ENCODE peak calls at places on chromosomes 16 and 17, in ten cellular contexts. One of them, this sample, is unnamed.

GRCh38 chr16:31202402-31203385 is at the start of gene PYCARD:
- DNase-seq in MM.1S: peak; percentile 25
- DNase-seq in GM20000: peak; percentile 69
- DNase-seq in bronchial epithelial cell: peak; percentile 33
- DNase-seq in left lung: peak; percentile 95
- DNase-seq in tibial nerve: peak; percentile 32
- DNase-seq in psoas muscle: peak; percentile 67
- DNase-seq in glutamatergic neuron: peak; percentile 43
- DNase-seq in activated CD8-positive, alpha-beta T cell treated with anti-CD3 and anti-CD28 coated beads for 36 hours: peak; percentile 45
- DNase-seq in SK-N-SH: peak; percentile 60
- DNase-seq in this sample: peak; percentile 50

GRCh38 chr17:81870155-81870977 is 771 bp downstream of the ARHGDIA start:
- DNase-seq in MM.1S: peak; percentile 47
- DNase-seq in GM20000: peak; percentile 65
- DNase-seq in bronchial epithelial cell: no peak
- DNase-seq in left lung: peak; percentile 88
- DNase-seq in tibial nerve: no peak
- DNase-seq in psoas muscle: peak; percentile 53
- DNase-seq in glutamatergic neuron: no peak
- DNase-seq in activated CD8-positive, alpha-beta T cell treated with anti-CD3 and anti-CD28 coated beads for 36 hours: peak; percentile 74
- DNase-seq in SK-N-SH: peak; percentile 74
- DNase-seq in this sample: peak; percentile 65

GRCh38 chr16:30551781-30552180 is 6.4 kb downstream of the ZNF764 start:
- DNase-seq in MM.1S: no peak
- DNase-seq in GM20000: no peak
- DNase-seq in bronchial epithelial cell: no peak
- DNase-seq in left lung: peak; percentile 70
- DNase-seq in tibial nerve: no peak
- DNase-seq in psoas muscle: no peak
- DNase-seq in glutamatergic neuron: no peak
- DNase-seq in activated CD8-positive, alpha-beta T cell treated with anti-CD3 and anti-CD28 coated beads for 36 hours: peak; percentile 73
- DNase-seq in SK-N-SH: no peak
- DNase-seq in this sample: no peak

GRCh38 chr16:11256657-11257130 is 690 bp upstream of the SOCS1 start:
- DNase-seq in MM.1S: no peak
- DNase-seq in GM20000: no peak
- DNase-seq in bronchial epithelial cell: no peak
- DNase-seq in left lung: peak; percentile 92
- DNase-seq in tibial nerve: peak; percentile 47
- DNase-seq in psoas muscle: peak; percentile 71
- DNase-seq in glutamatergic neuron: peak; percentile 80
- DNase-seq in activated CD8-positive, alpha-beta T cell treated with anti-CD3 and anti-CD28 coated beads for 36 hours: no peak
- DNase-seq in SK-N-SH: peak; percentile 78
- DNase-seq in this sample: peak; percentile 61

GRCh38 chr17:31394544-31394943 is 3.1 kb downstream of the RAB11FIP4 start:
- DNase-seq in MM.1S: peak; percentile 59
- DNase-seq in GM20000: peak; percentile 72
- DNase-seq in bronchial epithelial cell: peak; percentile 45
- DNase-seq in left lung: no peak
- DNase-seq in tibial nerve: no peak
- DNase-seq in psoas muscle: peak; percentile 45
- DNase-seq in glutamatergic neuron: no peak
- DNase-seq in activated CD8-positive, alpha-beta T cell treated with anti-CD3 and anti-CD28 coated beads for 36 hours: peak; percentile 74
- DNase-seq in SK-N-SH: no peak
- DNase-seq in this sample: peak; percentile 84

GRCh38 chr17:27664606-27664965 is 33.6 kb downstream of the LGALS9 start:
- DNase-seq in MM.1S: no peak
- DNase-seq in GM20000: no peak
- DNase-seq in bronchial epithelial cell: no peak
- DNase-seq in left lung: no peak
- DNase-seq in tibial nerve: no peak
- DNase-seq in psoas muscle: no peak
- DNase-seq in glutamatergic neuron: no peak
- DNase-seq in activated CD8-positive, alpha-beta T cell treated with anti-CD3 and anti-CD28 coated beads for 36 hours: no peak
- DNase-seq in SK-N-SH: no peak
- DNase-seq in this sample: no peak

GRCh38 chr17:77501101-77501566 is 360.4 kb downstream of the SEC14L1 start:
- DNase-seq in MM.1S: peak; percentile 23
- DNase-seq in GM20000: no peak
- DNase-seq in bronchial epithelial cell: no peak
- DNase-seq in left lung: peak; percentile 35
- DNase-seq in tibial nerve: no peak
- DNase-seq in psoas muscle: no peak
- DNase-seq in glutamatergic neuron: peak; percentile 67
- DNase-seq in activated CD8-positive, alpha-beta T cell treated with anti-CD3 and anti-CD28 coated beads for 36 hours: peak; percentile 68
- DNase-seq in SK-N-SH: peak; percentile 75
- DNase-seq in this sample: no peak

GRCh38 chr16:55849536-55849935 is 16.6 kb upstream of the CES1 start:
- DNase-seq in MM.1S: no peak
- DNase-seq in GM20000: no peak
- DNase-seq in bronchial epithelial cell: no peak
- DNase-seq in left lung: no peak
- DNase-seq in tibial nerve: no peak
- DNase-seq in psoas muscle: no peak
- DNase-seq in glutamatergic neuron: no peak
- DNase-seq in activated CD8-positive, alpha-beta T cell treated with anti-CD3 and anti-CD28 coated beads for 36 hours: no peak
- DNase-seq in SK-N-SH: no peak
- DNase-seq in this sample: no peak

GRCh38 chr16:1981398-1981836 is at the start of gene NOXO1:
- DNase-seq in MM.1S: no peak
- DNase-seq in GM20000: no peak
- DNase-seq in bronchial epithelial cell: no peak
- DNase-seq in left lung: no peak
- DNase-seq in tibial nerve: no peak
- DNase-seq in psoas muscle: no peak
- DNase-seq in glutamatergic neuron: no peak
- DNase-seq in activated CD8-positive, alpha-beta T cell treated with anti-CD3 and anti-CD28 coated beads for 36 hours: peak; percentile 51
- DNase-seq in SK-N-SH: no peak
- DNase-seq in this sample: no peak

GRCh38 chr16:1980770-1981087 is 540 bp downstream of the NOXO1 start:
- DNase-seq in MM.1S: no peak
- DNase-seq in GM20000: no peak
- DNase-seq in bronchial epithelial cell: no peak
- DNase-seq in left lung: no peak
- DNase-seq in tibial nerve: no peak
- DNase-seq in psoas muscle: no peak
- DNase-seq in glutamatergic neuron: no peak
- DNase-seq in activated CD8-positive, alpha-beta T cell treated with anti-CD3 and anti-CD28 coated beads for 36 hours: no peak
- DNase-seq in SK-N-SH: no peak
- DNase-seq in this sample: no peak

GRCh38 chr16:1979271-1980025 is 1.8 kb downstream of the NOXO1 start:
- DNase-seq in MM.1S: no peak
- DNase-seq in GM20000: no peak
- DNase-seq in bronchial epithelial cell: peak; percentile 85
- DNase-seq in left lung: peak; percentile 93
- DNase-seq in tibial nerve: no peak
- DNase-seq in psoas muscle: no peak
- DNase-seq in glutamatergic neuron: no peak
- DNase-seq in activated CD8-positive, alpha-beta T cell treated with anti-CD3 and anti-CD28 coated beads for 36 hours: peak; percentile 52
- DNase-seq in SK-N-SH: no peak
- DNase-seq in this sample: no peak

GRCh38 chr16:1978476-1979120 is 2.7 kb downstream of the NOXO1 start:
- DNase-seq in MM.1S: no peak
- DNase-seq in GM20000: no peak
- DNase-seq in bronchial epithelial cell: no peak
- DNase-seq in left lung: peak; percentile 76
- DNase-seq in tibial nerve: no peak
- DNase-seq in psoas muscle: no peak
- DNase-seq in glutamatergic neuron: no peak
- DNase-seq in activated CD8-positive, alpha-beta T cell treated with anti-CD3 and anti-CD28 coated beads for 36 hours: no peak
- DNase-seq in SK-N-SH: no peak
- DNase-seq in this sample: no peak

DNA sequence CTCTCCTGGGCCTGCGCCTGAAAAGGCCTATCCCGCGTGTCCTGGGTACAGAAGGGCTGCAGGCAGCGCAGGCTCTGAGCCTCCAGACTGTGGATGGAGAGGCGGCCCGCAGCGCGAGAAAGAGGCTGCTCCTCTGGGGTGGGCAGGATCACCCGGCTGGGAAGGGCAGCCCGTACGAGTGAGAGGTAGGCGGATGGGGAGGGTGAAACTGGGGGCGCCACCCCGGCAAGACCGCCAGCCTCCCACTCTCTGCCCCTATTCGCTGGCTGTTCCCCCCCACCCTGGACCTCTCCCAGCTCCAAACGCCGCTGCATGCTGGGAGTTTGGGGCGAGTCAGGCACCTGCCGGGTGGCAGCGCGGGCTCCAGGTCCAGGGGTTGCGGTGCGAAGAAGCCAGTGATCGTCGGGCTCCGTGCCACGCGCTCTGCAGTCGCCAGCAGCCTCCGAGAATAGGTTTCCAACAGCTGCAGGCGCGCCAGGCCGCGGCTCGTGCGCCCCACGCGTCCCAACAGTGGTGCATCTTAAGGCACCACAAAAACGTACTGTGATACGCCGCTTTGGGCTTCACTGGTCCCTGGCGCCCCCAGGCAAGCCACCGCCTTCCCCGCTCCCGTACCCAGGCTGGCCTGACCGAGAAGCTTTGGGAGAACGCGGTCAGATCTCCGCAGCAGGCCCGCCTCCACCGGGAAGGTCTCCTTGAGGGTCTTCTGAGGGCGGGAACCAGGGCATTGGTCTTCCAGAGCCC is 1.1 kb downstream of the NOXO1 start:
- DNase-seq in MM.1S: no peak
- DNase-seq in GM20000: no peak
- DNase-seq in bronchial epithelial cell: no peak
- DNase-seq in left lung: peak; percentile 78
- DNase-seq in tibial nerve: no peak
- DNase-seq in psoas muscle: no peak
- DNase-seq in glutamatergic neuron: no peak
- DNase-seq in activated CD8-positive, alpha-beta T cell treated with anti-CD3 and anti-CD28 coated beads for 36 hours: peak; percentile 31
- DNase-seq in SK-N-SH: no peak
- DNase-seq in this sample: no peak
- TF ChIP-seq CTCF in MM.1S: no peak
- TF ChIP-seq CTCF in GM20000: no peak
- TF ChIP-seq CTCF in bronchial epithelial cell: no peak
- TF ChIP-seq CTCF in left lung: no peak
- TF ChIP-seq CTCF in tibial nerve: no peak
- TF ChIP-seq CTCF in psoas muscle: no peak
- TF ChIP-seq CTCF in glutamatergic neuron: no peak
- TF ChIP-seq CTCF in activated CD8-positive, alpha-beta T cell treated with anti-CD3 and anti-CD28 coated beads for 36 hours: no peak
- TF ChIP-seq CTCF in SK-N-SH: no peak
- TF ChIP-seq CTCF in this sample: no peak

GRCh38 chr16:57531635-57532220 is 4.6 kb downstream of the CCDC102A start:
- DNase-seq in MM.1S: no peak
- DNase-seq in GM20000: no peak
- DNase-seq in bronchial epithelial cell: no peak
- DNase-seq in left lung: no peak
- DNase-seq in tibial nerve: no peak
- DNase-seq in psoas muscle: no peak
- DNase-seq in glutamatergic neuron: no peak
- DNase-seq in activated CD8-positive, alpha-beta T cell treated with anti-CD3 and anti-CD28 coated beads for 36 hours: no peak
- DNase-seq in SK-N-SH: peak; percentile 11
- DNase-seq in this sample: no peak

GRCh38 chr16:57530104-57530522 is 6.3 kb downstream of the CCDC102A start:
- DNase-seq in MM.1S: no peak
- DNase-seq in GM20000: peak; percentile 85
- DNase-seq in bronchial epithelial cell: peak; percentile 52
- DNase-seq in left lung: peak; percentile 34
- DNase-seq in tibial nerve: no peak
- DNase-seq in psoas muscle: no peak
- DNase-seq in glutamatergic neuron: no peak
- DNase-seq in activated CD8-positive, alpha-beta T cell treated with anti-CD3 and anti-CD28 coated beads for 36 hours: peak; percentile 91
- DNase-seq in SK-N-SH: peak; percentile 30
- DNase-seq in this sample: peak; percentile 68

GRCh38 chr16:57529324-57530103 is 6.9 kb downstream of the CCDC102A start:
- DNase-seq in MM.1S: no peak
- DNase-seq in GM20000: no peak
- DNase-seq in bronchial epithelial cell: no peak
- DNase-seq in left lung: peak; percentile 53
- DNase-seq in tibial nerve: no peak
- DNase-seq in psoas muscle: no peak
- DNase-seq in glutamatergic neuron: no peak
- DNase-seq in activated CD8-positive, alpha-beta T cell treated with anti-CD3 and anti-CD28 coated beads for 36 hours: peak; percentile 24
- DNase-seq in SK-N-SH: peak; percentile 14
- DNase-seq in this sample: no peak

GRCh38 chr16:57531253-57531575 is 5.2 kb downstream of the CCDC102A start:
- DNase-seq in MM.1S: no peak
- DNase-seq in GM20000: no peak
- DNase-seq in bronchial epithelial cell: no peak
- DNase-seq in left lung: no peak
- DNase-seq in tibial nerve: no peak
- DNase-seq in psoas muscle: no peak
- DNase-seq in glutamatergic neuron: no peak
- DNase-seq in activated CD8-positive, alpha-beta T cell treated with anti-CD3 and anti-CD28 coated beads for 36 hours: no peak
- DNase-seq in SK-N-SH: peak; percentile 5
- DNase-seq in this sample: no peak

DNA sequence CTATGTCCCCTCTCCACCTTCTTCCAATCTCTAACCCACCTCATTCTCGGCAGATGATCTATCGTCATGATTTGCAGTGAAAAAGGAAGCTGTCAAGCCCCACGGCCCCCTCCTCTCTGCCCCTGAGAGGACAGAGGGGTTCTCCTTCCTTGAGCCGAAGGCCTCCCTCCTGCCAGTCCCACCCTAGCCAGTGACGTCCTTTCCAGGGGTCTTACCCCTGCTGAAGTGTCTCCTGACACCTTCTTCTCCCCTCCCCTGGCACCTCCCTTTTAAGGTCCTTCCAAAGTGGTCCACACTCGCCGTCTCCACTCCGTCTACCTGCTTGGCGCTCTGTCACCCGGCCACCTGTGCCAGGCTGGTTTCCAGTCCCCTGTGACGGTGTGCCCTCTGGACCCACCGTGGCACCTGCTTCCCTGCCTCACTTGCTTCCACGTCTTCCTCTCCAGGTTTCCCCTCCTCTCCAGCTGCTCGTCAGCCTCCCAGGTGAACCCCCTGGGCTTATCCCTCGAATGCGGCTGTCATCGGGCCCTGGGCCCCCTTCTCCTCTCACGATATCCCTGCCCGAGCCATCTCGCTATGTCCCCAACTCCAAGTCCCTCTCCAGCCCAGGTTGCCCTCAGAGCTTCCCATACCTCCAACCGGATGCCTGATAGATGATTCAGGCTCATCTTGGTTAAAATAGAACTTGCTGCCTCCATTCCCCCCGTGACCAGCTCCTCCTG is 5.7 kb downstream of the CCDC102A start:
- DNase-seq in MM.1S: no peak
- DNase-seq in GM20000: no peak
- DNase-seq in bronchial epithelial cell: no peak
- DNase-seq in left lung: peak; percentile 57
- DNase-seq in tibial nerve: no peak
- DNase-seq in psoas muscle: no peak
- DNase-seq in glutamatergic neuron: no peak
- DNase-seq in activated CD8-positive, alpha-beta T cell treated with anti-CD3 and anti-CD28 coated beads for 36 hours: no peak
- DNase-seq in SK-N-SH: peak; percentile 10
- DNase-seq in this sample: no peak
- TF ChIP-seq CTCF in MM.1S: no peak
- TF ChIP-seq CTCF in GM20000: no peak
- TF ChIP-seq CTCF in bronchial epithelial cell: no peak
- TF ChIP-seq CTCF in left lung: no peak
- TF ChIP-seq CTCF in tibial nerve: no peak
- TF ChIP-seq CTCF in psoas muscle: no peak
- TF ChIP-seq CTCF in glutamatergic neuron: no peak
- TF ChIP-seq CTCF in activated CD8-positive, alpha-beta T cell treated with anti-CD3 and anti-CD28 coated beads for 36 hours: no peak
- TF ChIP-seq CTCF in SK-N-SH: no peak
- TF ChIP-seq CTCF in this sample: no peak

GRCh38 chr16:3793161-3793576 is 75.8 kb upstream of the TRAP1 start:
- DNase-seq in MM.1S: no peak
- DNase-seq in GM20000: no peak
- DNase-seq in bronchial epithelial cell: peak; percentile 84
- DNase-seq in left lung: no peak
- DNase-seq in tibial nerve: peak; percentile 17
- DNase-seq in psoas muscle: peak; percentile 40
- DNase-seq in glutamatergic neuron: no peak
- DNase-seq in activated CD8-positive, alpha-beta T cell treated with anti-CD3 and anti-CD28 coated beads for 36 hours: no peak
- DNase-seq in SK-N-SH: no peak
- DNase-seq in this sample: peak; percentile 49
- TF ChIP-seq CTCF in MM.1S: no peak
- TF ChIP-seq CTCF in GM20000: no peak
- TF ChIP-seq CTCF in bronchial epithelial cell: peak; percentile 51
- TF ChIP-seq CTCF in left lung: no peak
- TF ChIP-seq CTCF in tibial nerve: no peak
- TF ChIP-seq CTCF in psoas muscle: peak; percentile 26
- TF ChIP-seq CTCF in glutamatergic neuron: no peak
- TF ChIP-seq CTCF in activated CD8-positive, alpha-beta T cell treated with anti-CD3 and anti-CD28 coated beads for 36 hours: no peak
- TF ChIP-seq CTCF in SK-N-SH: no peak
- TF ChIP-seq CTCF in this sample: no peak

DNA sequence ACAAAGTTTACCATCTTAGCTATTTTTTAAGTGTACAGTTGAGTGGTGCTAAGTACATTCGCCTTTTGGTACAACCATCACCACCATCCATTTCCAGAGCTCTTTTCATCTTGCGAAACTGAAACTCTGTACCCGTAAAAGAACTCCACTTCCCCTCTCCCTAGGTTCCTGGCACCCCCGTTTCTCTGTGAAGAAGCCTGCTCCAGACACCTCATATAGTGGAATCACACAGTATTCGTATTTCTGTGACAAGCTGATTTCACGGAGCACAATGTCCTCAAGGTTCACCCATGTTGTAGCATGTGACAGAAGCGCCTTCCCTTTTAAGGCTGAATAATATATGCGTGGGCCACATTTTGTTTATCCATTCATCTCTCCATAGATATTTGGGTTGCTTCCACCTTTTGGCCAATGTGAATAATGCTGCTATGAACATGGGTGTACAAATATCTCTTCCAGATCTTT is 54.2 kb upstream of the MAP3K14 start:
- DNase-seq in MM.1S: no peak
- DNase-seq in GM20000: no peak
- DNase-seq in bronchial epithelial cell: peak; percentile 61
- DNase-seq in left lung: no peak
- DNase-seq in tibial nerve: peak; percentile 3
- DNase-seq in psoas muscle: no peak
- DNase-seq in glutamatergic neuron: no peak
- DNase-seq in activated CD8-positive, alpha-beta T cell treated with anti-CD3 and anti-CD28 coated beads for 36 hours: no peak
- DNase-seq in SK-N-SH: no peak
- DNase-seq in this sample: peak; percentile 37
- TF ChIP-seq CTCF in MM.1S: no peak
- TF ChIP-seq CTCF in GM20000: no peak
- TF ChIP-seq CTCF in bronchial epithelial cell: no peak
- TF ChIP-seq CTCF in left lung: no peak
- TF ChIP-seq CTCF in tibial nerve: no peak
- TF ChIP-seq CTCF in psoas muscle: no peak
- TF ChIP-seq CTCF in glutamatergic neuron: no peak
- TF ChIP-seq CTCF in activated CD8-positive, alpha-beta T cell treated with anti-CD3 and anti-CD28 coated beads for 36 hours: no peak
- TF ChIP-seq CTCF in SK-N-SH: peak; percentile 26
- TF ChIP-seq CTCF in this sample: no peak